ENCODE peak calls at places on chromosome 4, in seven cellular contexts. Y is epithelial cell of proximal tubule; N is coronary artery; B is HTR-8/SVneo; E is activated T-cell treated with anti-CD3 and anti-CD28 coated beads, Interleukin-2, amount 50 U/mL, for 1 hour; Q is posterior cingulate gyrus; M is choroid plexus epithelial cell. L is an unnamed sample.

GRCh38 chr4:148065069-148065468 is 333.2 kb downstream of the ARHGAP10 start:
- DNase-seq in Y (no peak), N (no peak), B (no peak), E (no peak), Q (no peak), M (peak), L (no peak)

GRCh38 chr4:157220026-157220881 is at the start of gene GRIA2:
- DNase-seq in Y (no peak), N (peak), B (peak), E (no peak), Q (peak), M (peak), L (no peak)

GRCh38 chr4:146633471-146633800 is 5.3 kb upstream of the POU4F2 start:
- DNase-seq in Y (no peak), N (no peak), B (no peak), E (no peak), Q (no peak), M (no peak), L (no peak)

GRCh38 chr4:3303840-3304715 is 11.3 kb downstream of the RGS12 start:
- DNase-seq in Y (no peak), N (peak), B (no peak), E (no peak), Q (no peak), M (no peak), L (peak)

GRCh38 chr4:5973486-5974220 is 44.6 kb downstream of the C4orf50 start:
- DNase-seq in Y (no peak), N (peak), B (no peak), E (no peak), Q (no peak), M (no peak), L (peak)

GRCh38 chr4:7167706-7168105 is 24.6 kb upstream of the SORCS2 start:
- DNase-seq in Y (no peak), N (no peak), B (no peak), E (no peak), Q (no peak), M (no peak), L (no peak)

GRCh38 chr4:102758241-102758871 is 2.4 kb downstream of the MANBA start:
- DNase-seq in Y (no peak), N (no peak), B (no peak), E (no peak), Q (no peak), M (no peak), L (no peak)

GRCh38 chr4:109728385-109728784 is 1.5 kb downstream of the PLA2G12A start:
- DNase-seq in Y (no peak), N (no peak), B (no peak), E (no peak), Q (no peak), M (no peak), L (no peak)

GRCh38 chr4:121273191-121273590 is 107.6 kb downstream of the QRFPR start:
- DNase-seq in Y (no peak), N (no peak), B (no peak), E (no peak), Q (no peak), M (no peak), L (no peak)

GRCh38 chr4:111736516-111736915 is 408.7 kb upstream of the FAM241A start:
- DNase-seq in Y (no peak), N (no peak), B (no peak), E (no peak), Q (no peak), M (no peak), L (no peak)

GRCh38 chr4:26737385-26737784 is 123.3 kb upstream of the STIM2 start:
- DNase-seq in Y (no peak), N (no peak), B (no peak), E (no peak), Q (no peak), M (no peak), L (no peak)

GRCh38 chr4:175440776-175441175 is 371.3 kb downstream of the GPM6A start:
- DNase-seq in Y (no peak), N (no peak), B (no peak), E (no peak), Q (no peak), M (peak), L (no peak)